ENCODE peak calls at places on chromosomes 2 and 18, in nine cellular contexts. P is foreskin fibroblast; T is amniotic stem cell; U is lung; L is H7; D is activated CD8-positive, alpha-beta memory T cell treated with anti-CD3 and anti-CD28 coated beads, Interleukin-2, amount 50 U/mL, for 48 hours; I is KBM-7; X is spleen; O is heart left ventricle. J is an unnamed sample.
A peak's percentile ranks its signal among the peaks of the same experiment; 100 is the strongest.

GRCh38 chr18:79576686-79577351 is 102.8 kb upstream of the CTDP1 start:
- DNase-seq in P (no peak), T (no peak), U (no peak), L (no peak), D (no peak), I (no peak), X (peak; percentile 72), O (peak; percentile 90), J (no peak)

GRCh38 chr18:57542801-57543427 is 43.6 kb downstream of the FECH start:
- DNase-seq in P (peak; percentile 93), T (peak; percentile 19), U (no peak), L (no peak), D (no peak), I (no peak), X (no peak), O (no peak), J (no peak)

GRCh38 chr2:28367667-28368416 is 24.8 kb upstream of the FOSL2 start:
- DNase-seq in P (no peak), T (no peak), U (no peak), L (peak; percentile 57), D (no peak), I (no peak), X (peak; percentile 53), O (no peak), J (no peak)

GRCh38 chr2:37167636-37168182 is 10.9 kb upstream of the EIF2AK2 start:
- DNase-seq in P (peak; percentile 20), T (no peak), U (no peak), L (no peak), D (no peak), I (no peak), X (no peak), O (no peak), J (no peak)

GRCh38 chr2:46776687-46777327 is 138.8 kb downstream of the MCFD2 start:
- DNase-seq in P (peak; percentile 87), T (peak; percentile 60), U (no peak), L (peak; percentile 64), D (no peak), I (peak; percentile 42), X (no peak), O (peak; percentile 54), J (no peak)

GRCh38 chr2:168850846-168851245 is 39.4 kb downstream of the SPC25 start:
- DNase-seq in P (no peak), T (no peak), U (no peak), L (no peak), D (no peak), I (no peak), X (no peak), O (no peak), J (no peak)

GRCh38 chr2:170155022-170155722 is 22.8 kb upstream of the MYO3B start:
- DNase-seq in P (peak; percentile 76), T (no peak), U (no peak), L (peak; percentile 43), D (no peak), I (peak; percentile 28), X (no peak), O (no peak), J (no peak)

GRCh38 chr2:238916875-238917590 is 69.1 kb downstream of the TWIST2 start:
- DNase-seq in P (peak; percentile 50), T (no peak), U (no peak), L (no peak), D (no peak), I (no peak), X (peak; percentile 67), O (no peak), J (no peak)

GRCh38 chr18:79393181-79393598 is 2.5 kb upstream of the NFATC1 start:
- DNase-seq in P (peak; percentile 41), T (no peak), U (no peak), L (peak; percentile 86), D (peak; percentile 65), I (peak; percentile 33), X (peak; percentile 84), O (no peak), J (no peak)

GRCh38 chr2:46117379-46117778 is 179.8 kb upstream of the EPAS1 start:
- DNase-seq in P (peak; percentile 82), T (no peak), U (no peak), L (no peak), D (no peak), I (no peak), X (no peak), O (no peak), J (no peak)

GRCh38 chr18:56161604-56162003 is 476.8 kb downstream of the TXNL1 start:
- DNase-seq in P (no peak), T (no peak), U (no peak), L (no peak), D (no peak), I (no peak), X (no peak), O (no peak), J (no peak)

GRCh38 chr2:96156011-96156820 is 11.0 kb upstream of the DUSP2 start:
- DNase-seq in P (no peak), T (no peak), U (no peak), L (peak; percentile 22), D (peak; percentile 82), I (no peak), X (peak; percentile 65), O (no peak), J (no peak)

GRCh38 chr18:79943608-79944125 is 7.8 kb downstream of the SLC66A2 start:
- DNase-seq in P (no peak), T (no peak), U (no peak), L (no peak), D (peak; percentile 49), I (no peak), X (peak; percentile 67), O (no peak), J (no peak)

GRCh38 chr2:88694015-88694414 is 2.5 kb downstream of the RPIA start:
- DNase-seq in P (no peak), T (no peak), U (no peak), L (no peak), D (no peak), I (no peak), X (no peak), O (peak; percentile 24), J (no peak)

GRCh38 chr2:190655570-190655969 is 6.7 kb downstream of the NAB1 start:
- DNase-seq in P (no peak), T (no peak), U (no peak), L (no peak), D (no peak), I (no peak), X (no peak), O (no peak), J (no peak)

GRCh38 chr2:212995920-212996319 is 155.5 kb downstream of the IKZF2 start:
- DNase-seq in P (peak; percentile 51), T (peak; percentile 17), U (no peak), L (no peak), D (no peak), I (no peak), X (no peak), O (no peak), J (no peak)

GRCh38 chr18:6959110-6959509 is 158.5 kb downstream of the LAMA1 start:
- DNase-seq in P (no peak), T (no peak), U (no peak), L (no peak), D (no peak), I (no peak), X (no peak), O (no peak), J (no peak)

GRCh38 chr2:85925216-85925671 is 36.5 kb upstream of the ST3GAL5 start:
- DNase-seq in P (no peak), T (no peak), U (no peak), L (no peak), D (no peak), I (no peak), X (no peak), O (no peak), J (no peak)

GRCh38 chr2:48779019-48779418 is 23.5 kb upstream of the LHCGR start:
- DNase-seq in P (no peak), T (no peak), U (no peak), L (no peak), D (no peak), I (no peak), X (no peak), O (no peak), J (no peak)

GRCh38 chr2:18402-19271 is 27.7 kb downstream of the FAM110C start:
- DNase-seq in P (no peak), T (no peak), U (no peak), L (peak; percentile 54), D (no peak), I (peak; percentile 23), X (no peak), O (no peak), J (no peak)